ENCODE peak calls at places on chromosomes 6 and 20, in seven cellular contexts. L is hepatocyte, P is endothelial cell of umbilical vein, D is body of pancreas, R is Peyer's patch, S is psoas muscle, X is cardiac muscle cell. U is an unnamed sample. For H3K4me1, the result is how much of the 10 kb centered on the place peaks cover.

GRCh38 chr6:167699141-167700036 is 127.3 kb upstream of the AFDN start:
- DNase-seq in L (peak), P (peak), D (peak), R (peak), S (peak), X (no peak), U (no peak)

GRCh38 chr6:27814665-27815424 is 97.4 kb downstream of the OR2B2 start:
- DNase-seq in L (peak), P (peak), D (peak), R (peak), S (no peak), X (peak), U (no peak)

GRCh38 chr20:60060593-60060992 is 102.4 kb downstream of the CDH26 start:
- DNase-seq in L (peak), P (no peak), D (no peak), R (no peak), S (peak), X (peak), U (peak)

GRCh38 chr6:107458687-107459282 is 579 bp downstream of the PDSS2 start:
- DNase-seq in L (peak), P (peak), D (peak), R (no peak), S (no peak), X (peak), U (no peak)

GRCh38 chr20:328596-329324 is 3.4 kb downstream of the SOX12 start:
- DNase-seq in L (no peak), P (no peak), D (peak), R (no peak), S (no peak), X (no peak), U (no peak)

GRCh38 chr20:63224272-63225081 is 8.5 kb upstream of the YTHDF1 start:
- DNase-seq in L (peak), P (no peak), D (peak), R (no peak), S (no peak), X (peak), U (no peak)

GRCh38 chr6:147135211-147135672 is 69.0 kb upstream of the STXBP5 start:
- DNase-seq in L (peak), P (no peak), D (peak), R (no peak), S (no peak), X (no peak), U (peak)

GRCh38 chr20:13659288-13659687 is 20.6 kb upstream of the TASP1 start:
- DNase-seq in L (no peak), P (no peak), D (no peak), R (peak), S (no peak), X (no peak), U (no peak)

GRCh38 chr6:100512203-100512862 is 47.6 kb upstream of the SIM1 start:
- DNase-seq in L (no peak), P (no peak), D (no peak), R (no peak), S (no peak), X (peak), U (no peak)

GRCh38 chr20:5181492-5181891 is 54.7 kb downstream of the CDS2 start:
- DNase-seq in L (no peak), P (no peak), D (no peak), R (no peak), S (no peak), X (no peak), U (no peak)
- H3K27ac ChIP-seq in L (no peak), P (no peak), D (no peak), R (no peak), S (no peak), X (no peak), U (no peak)

GRCh38 chr6:17999430-17999829 is 12.0 kb upstream of the KIF13A start:
- DNase-seq in L (no peak), P (no peak), D (no peak), R (no peak), S (no peak), X (no peak), U (no peak)
- TF ChIP-seq CTCF in L (no peak), P (no peak), D (no peak), R (no peak), S (no peak), X (no peak), U (no peak)

DNA sequence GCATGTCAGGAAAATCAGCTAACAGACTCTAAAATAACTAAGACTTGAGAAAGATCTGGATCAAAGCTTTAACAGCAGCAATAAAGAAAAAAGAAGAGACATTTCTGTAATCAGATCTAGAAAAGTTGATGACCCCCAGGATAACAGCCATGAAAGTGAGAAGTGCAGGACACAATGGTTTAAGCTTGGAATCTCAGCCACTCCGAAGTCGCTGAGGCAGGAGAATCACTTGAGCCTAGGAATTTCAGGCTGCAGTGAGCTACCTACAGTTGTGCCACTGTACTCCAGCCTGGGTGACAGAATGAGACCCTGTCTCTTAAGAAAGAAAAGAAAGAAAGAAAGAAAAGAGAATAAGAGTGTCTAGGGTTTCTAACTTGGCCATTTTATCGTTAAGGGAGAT is 544.1 kb downstream of the CD83 start:
- DNase-seq in L (no peak), P (no peak), D (no peak), R (no peak), S (no peak), X (no peak), U (no peak)
- H3K4me1 ChIP-seq in L (under half), P (under half), D (under half), R (under half), S (under half), X (under half), U (under half)

GRCh38 chr6:13419826-13420225 is 67.6 kb downstream of the GFOD1 start:
- DNase-seq in L (no peak), P (no peak), D (no peak), R (no peak), S (no peak), X (no peak), U (no peak)

GRCh38 chr6:13420269-13420668 is 67.1 kb downstream of the GFOD1 start:
- DNase-seq in L (no peak), P (no peak), D (no peak), R (no peak), S (no peak), X (peak), U (no peak)

GRCh38 chr6:13423292-13423691 is 64.1 kb downstream of the GFOD1 start:
- DNase-seq in L (no peak), P (no peak), D (no peak), R (no peak), S (no peak), X (no peak), U (no peak)

GRCh38 chr6:13422601-13423247 is 64.7 kb downstream of the GFOD1 start:
- DNase-seq in L (no peak), P (peak), D (no peak), R (no peak), S (no peak), X (peak), U (no peak)

GRCh38 chr6:13421425-13422057 is 65.9 kb downstream of the GFOD1 start:
- DNase-seq in L (no peak), P (no peak), D (no peak), R (no peak), S (no peak), X (no peak), U (no peak)
- H3K27ac ChIP-seq in L (peak), P (peak), D (no peak), R (peak), S (peak), X (peak), U (no peak)

GRCh38 chr20:35568645-35569044 is 26.8 kb downstream of the ERGIC3 start:
- DNase-seq in L (peak), P (no peak), D (peak), R (no peak), S (peak), X (no peak), U (peak)
- TF ChIP-seq CTCF in L (peak), P (peak), D (no peak), R (no peak), S (no peak), X (no peak), U (peak)

U was measured in RWPE2.